ENCODE peak calls at places on chromosomes 1 and 21, in seven cellular contexts. W is Calu3; B is AG09309; I is activated CD8-positive, alpha-beta T cell treated with anti-CD3 and anti-CD28 coated beads for 36 hours; D is WTC11; E is pancreas; T is mammary epithelial cell. A is an unnamed sample.

GRCh38 chr1:22416555-22417454 is 34.8 kb upstream of the ZBTB40 start:
- DNase-seq in W (peak), B (no peak), I (peak), D (peak), E (peak), T (peak), A (peak)

GRCh38 chr1:58746757-58747156 is 37.1 kb downstream of the JUN start:
- DNase-seq in W (no peak), B (no peak), I (no peak), D (no peak), E (no peak), T (no peak), A (no peak)

GRCh38 chr1:59768752-59769411 is 45.9 kb upstream of the HOOK1 start:
- DNase-seq in W (no peak), B (no peak), I (no peak), D (no peak), E (no peak), T (peak), A (no peak)

GRCh38 chr1:67192902-67193301 is 26.6 kb downstream of the IL23R start:
- DNase-seq in W (no peak), B (no peak), I (peak), D (no peak), E (no peak), T (no peak), A (no peak)

GRCh38 chr21:33412832-33413519 is 9.8 kb downstream of the IFNGR2 start:
- DNase-seq in W (peak), B (no peak), I (peak), D (no peak), E (no peak), T (peak), A (peak)

GRCh38 chr1:54549181-54549924 is 1.3 kb downstream of the ACOT11 start:
- DNase-seq in W (no peak), B (no peak), I (no peak), D (no peak), E (no peak), T (no peak), A (peak)

GRCh38 chr1:64246294-64246917 is 43.0 kb downstream of the UBE2U start:
- DNase-seq in W (no peak), B (no peak), I (no peak), D (no peak), E (no peak), T (no peak), A (peak)

GRCh38 chr1:15334995-15335394 is 74.7 kb upstream of the EFHD2 start:
- DNase-seq in W (no peak), B (no peak), I (no peak), D (no peak), E (no peak), T (no peak), A (no peak)

GRCh38 chr1:172719066-172719627 is 60.2 kb downstream of the FASLG start:
- DNase-seq in W (no peak), B (no peak), I (no peak), D (no peak), E (no peak), T (peak), A (no peak)

GRCh38 chr1:225918280-225918679 is 5.8 kb downstream of the PYCR2 start:
- DNase-seq in W (no peak), B (no peak), I (no peak), D (no peak), E (no peak), T (no peak), A (no peak)

GRCh38 chr1:214923516-214923915 is 159.0 kb upstream of the KCNK2 start:
- DNase-seq in W (no peak), B (no peak), I (no peak), D (no peak), E (no peak), T (no peak), A (no peak)

GRCh38 chr1:240790851-240791250 is 178.9 kb upstream of the GREM2 start:
- DNase-seq in W (no peak), B (peak), I (no peak), D (no peak), E (no peak), T (no peak), A (no peak)

GRCh38 chr1:164337885-164338284 is 221.1 kb upstream of the PBX1 start:
- DNase-seq in W (no peak), B (no peak), I (no peak), D (no peak), E (no peak), T (no peak), A (no peak)

GRCh38 chr1:205588691-205589445 is 42.9 kb downstream of the ELK4 start:
- DNase-seq in W (peak), B (peak), I (peak), D (peak), E (no peak), T (no peak), A (no peak)

GRCh38 chr1:20590313-20590777 is 1.4 kb downstream of the CDA start:
- DNase-seq in W (no peak), B (no peak), I (no peak), D (no peak), E (no peak), T (no peak), A (no peak)

GRCh38 chr21:40717008-40717407 is 129.9 kb downstream of the DSCAM start:
- DNase-seq in W (no peak), B (no peak), I (no peak), D (no peak), E (no peak), T (peak), A (no peak)

GRCh38 chr1:153886127-153886526 is 36.6 kb downstream of the GATAD2B start:
- DNase-seq in W (no peak), B (no peak), I (no peak), D (no peak), E (no peak), T (no peak), A (no peak)

GRCh38 chr1:7218210-7218832 is 433.1 kb downstream of the CAMTA1 start:
- DNase-seq in W (peak), B (no peak), I (peak), D (peak), E (no peak), T (peak), A (peak)

GRCh38 chr21:43304621-43305335 is 122.2 kb downstream of the SIK1 start:
- DNase-seq in W (no peak), B (no peak), I (no peak), D (no peak), E (peak), T (no peak), A (no peak)

GRCh38 chr1:11059990-11060948 is at the start of gene SRM:
- DNase-seq in W (peak), B (peak), I (peak), D (peak), E (peak), T (peak), A (peak)

GRCh38 chr1:61287734-61288133 is 205.4 kb downstream of the NFIA start:
- DNase-seq in W (peak), B (peak), I (no peak), D (no peak), E (no peak), T (peak), A (no peak)

GRCh38 chr1:1326075-1326605 is 1.5 kb downstream of the CPTP start:
- DNase-seq in W (no peak), B (no peak), I (no peak), D (no peak), E (no peak), T (no peak), A (no peak)

GRCh38 chr1:172051898-172052297 is 210.6 kb downstream of the DNM3 start:
- DNase-seq in W (no peak), B (no peak), I (no peak), D (no peak), E (no peak), T (no peak), A (no peak)

GRCh38 chr1:111990878-111991760 is 1.7 kb upstream of the KCND3 start:
- DNase-seq in W (peak), B (peak), I (no peak), D (peak), E (peak), T (peak), A (no peak)
- TF ChIP-seq CTCF in W (no peak), B (peak), I (no peak), D (no peak), E (no peak), T (peak), A (no peak)

DNA sequence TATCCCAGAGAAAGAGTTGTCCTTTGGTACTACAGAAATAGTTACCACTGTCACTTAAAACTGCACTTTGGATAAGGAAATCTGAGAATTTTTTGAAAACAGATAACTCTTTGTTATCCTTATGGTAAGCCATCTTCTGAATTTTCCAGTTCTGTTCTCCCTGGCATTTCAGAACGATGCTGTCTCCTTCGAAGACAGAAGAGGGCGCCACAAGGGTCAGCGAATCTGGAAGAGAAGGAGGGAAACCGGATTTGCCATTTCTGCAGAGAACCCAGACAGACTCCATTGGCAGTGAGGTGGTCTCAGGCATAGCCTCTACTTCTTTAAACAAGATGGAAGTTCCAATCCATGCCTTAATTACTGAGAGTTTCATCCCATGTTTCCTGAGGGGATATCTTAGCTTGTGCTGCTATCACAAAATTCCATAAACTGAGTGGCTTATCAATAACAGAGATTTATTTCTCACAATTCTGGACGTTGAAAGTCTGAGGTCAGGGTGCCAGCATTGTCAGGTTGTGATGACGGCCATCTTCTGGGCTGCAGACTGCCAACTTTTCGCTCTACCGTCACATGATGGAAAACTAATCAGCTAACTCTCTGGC is 6.4 kb downstream of the FCRL2 start:
- DNase-seq in W (peak), B (no peak), I (no peak), D (peak), E (no peak), T (no peak), A (no peak)
- TF ChIP-seq CTCF in W (no peak), B (peak), I (no peak), D (peak), E (no peak), T (peak), A (peak)

GRCh38 chr1:114671011-114671938 is 1.4 kb upstream of the DENND2C start:
- DNase-seq in W (no peak), B (no peak), I (no peak), D (no peak), E (peak), T (peak), A (peak)
- TF ChIP-seq CTCF in W (peak), B (peak), I (peak), D (no peak), E (no peak), T (peak), A (no peak)

DNA sequence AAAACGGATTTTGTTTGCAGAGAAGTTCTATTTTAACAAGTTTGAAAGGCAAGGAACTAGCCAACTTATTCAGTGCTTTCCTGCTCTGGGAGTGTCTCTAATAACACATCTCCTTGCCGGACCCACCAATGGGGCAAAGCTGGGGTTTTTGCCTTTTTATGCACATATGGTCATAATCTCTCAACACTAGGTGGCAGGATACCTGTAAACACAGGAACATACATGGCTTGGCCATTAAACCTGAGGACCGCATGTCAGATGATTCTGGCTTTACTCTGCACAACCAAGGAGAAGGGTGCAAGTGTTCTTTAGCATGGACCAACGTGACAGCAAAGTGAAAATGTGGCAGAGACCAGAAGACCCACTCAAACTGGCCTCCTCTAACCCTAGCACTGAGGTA is 4.9 kb downstream of the TMEM9 start:
- DNase-seq in W (peak), B (no peak), I (peak), D (no peak), E (no peak), T (no peak), A (peak)
- TF ChIP-seq CTCF in W (peak), B (peak), I (peak), D (no peak), E (peak), T (peak), A (peak)

GRCh38 chr1:202680586-202681352 is 29.5 kb downstream of the SYT2 start:
- DNase-seq in W (no peak), B (no peak), I (no peak), D (peak), E (no peak), T (no peak), A (no peak)

GRCh38 chr1:202683029-202683428 is 27.2 kb downstream of the SYT2 start:
- DNase-seq in W (no peak), B (no peak), I (no peak), D (no peak), E (no peak), T (no peak), A (no peak)

GRCh38 chr1:202685671-202686070 is 24.6 kb downstream of the SYT2 start:
- DNase-seq in W (no peak), B (no peak), I (no peak), D (no peak), E (no peak), T (no peak), A (no peak)

GRCh38 chr1:202684716-202685115 is 25.5 kb downstream of the SYT2 start:
- DNase-seq in W (no peak), B (no peak), I (no peak), D (no peak), E (no peak), T (no peak), A (no peak)

GRCh38 chr1:202682477-202682876 is 27.8 kb downstream of the SYT2 start:
- DNase-seq in W (no peak), B (no peak), I (no peak), D (no peak), E (no peak), T (no peak), A (no peak)
- TF ChIP-seq CTCF in W (no peak), B (no peak), I (no peak), D (no peak), E (no peak), T (no peak), A (no peak)

DNA sequence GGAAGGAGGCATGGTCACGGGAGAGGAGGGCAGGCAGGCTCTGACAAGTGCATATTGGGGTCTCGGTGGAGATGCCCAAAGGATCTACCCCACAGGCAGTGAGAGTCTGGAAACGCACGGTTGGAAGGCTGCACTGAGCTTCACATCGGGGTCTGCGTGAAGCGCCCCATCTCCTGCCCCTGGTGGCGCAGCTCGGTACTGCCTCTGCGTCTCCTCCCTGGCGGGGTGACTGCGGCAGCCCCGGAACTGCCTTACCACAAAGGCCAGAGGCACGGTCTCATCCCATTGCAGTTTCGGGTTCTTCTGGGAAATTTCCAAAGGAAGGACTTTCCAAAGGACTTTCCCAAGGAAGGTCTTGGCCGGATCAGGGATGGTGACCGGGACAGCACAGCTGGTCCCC is 69.2 kb upstream of the AJAP1 start:
- DNase-seq in W (peak), B (no peak), I (peak), D (peak), E (peak), T (no peak), A (peak)
- TF ChIP-seq CTCF in W (peak), B (no peak), I (peak), D (no peak), E (peak), T (no peak), A (peak)

GRCh38 chr1:151072224-151072623 is 1.7 kb downstream of the GABPB2 start:
- DNase-seq in W (no peak), B (no peak), I (no peak), D (peak), E (no peak), T (no peak), A (no peak)
- TF ChIP-seq CTCF in W (no peak), B (no peak), I (no peak), D (no peak), E (no peak), T (no peak), A (no peak)

DNA sequence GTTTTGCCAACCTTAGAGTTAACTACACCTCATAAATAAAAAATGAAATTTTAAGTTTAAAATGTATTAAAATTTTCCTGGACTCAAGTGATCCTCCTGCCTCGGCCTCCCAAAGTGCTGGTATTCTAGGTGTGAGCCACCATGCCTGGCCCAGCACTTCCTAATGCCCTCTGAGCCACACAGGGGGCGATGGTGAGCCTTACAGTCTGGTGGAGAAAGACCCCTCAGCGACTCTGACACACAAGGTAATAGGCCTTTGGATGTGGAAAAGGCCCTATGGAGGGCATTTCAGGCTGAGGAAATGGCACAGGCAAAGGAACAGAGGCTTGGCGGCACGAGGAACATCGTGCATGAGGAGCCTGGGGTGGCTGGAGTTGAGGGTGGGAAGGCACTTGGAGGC is 6.7 kb downstream of the CITED4 start:
- DNase-seq in W (no peak), B (no peak), I (peak), D (peak), E (no peak), T (no peak), A (no peak)
- TF ChIP-seq CTCF in W (peak), B (peak), I (peak), D (peak), E (no peak), T (peak), A (peak)

A was measured in GM13976.